ENCODE peak calls at places on chromosomes 5 and 9, in four cellular contexts. P is H1, B is HepG2, S is GM12878. A is an unnamed sample.
A peak's percentile ranks its signal among the peaks of the same experiment; 100 is the strongest.

GRCh38 chr9:115141612-115142011 is 23.7 kb upstream of the TNC start:
- DNase-seq in P (no peak), B (no peak), S (no peak), A (no peak)

GRCh38 chr5:126198509-126198908 is 224.7 kb upstream of the GRAMD2B start:
- DNase-seq in P (no peak), B (no peak), S (no peak), A (no peak)

GRCh38 chr5:154740483-154740882 is 14.7 kb upstream of the LARP1 start:
- DNase-seq in P (no peak), B (no peak), S (no peak), A (no peak)

GRCh38 chr9:69085523-69086283 is 50.2 kb downstream of the FXN start:
- DNase-seq in P (no peak), B (peak; percentile 53), S (no peak), A (no peak)

GRCh38 chr5:143707797-143708196 is 104.2 kb upstream of the HMHB1 start:
- DNase-seq in P (no peak), B (no peak), S (no peak), A (no peak)

GRCh38 chr9:101094686-101095085 is 66.2 kb downstream of the PLPPR1 start:
- DNase-seq in P (no peak), B (no peak), S (no peak), A (no peak)

GRCh38 chr9:101130089-101130488 is 101.6 kb downstream of the PLPPR1 start:
- DNase-seq in P (no peak), B (no peak), S (no peak), A (no peak)

GRCh38 chr5:113678924-113679575 is 165.6 kb downstream of the YTHDC2 start:
- DNase-seq in P (peak; percentile 56), B (peak; percentile 30), S (peak; percentile 8), A (no peak)

GRCh38 chr5:91266184-91266705 is 116.9 kb downstream of the ARRDC3 start:
- DNase-seq in P (no peak), B (no peak), S (no peak), A (no peak)

GRCh38 chr5:114393159-114393558 is 31.3 kb downstream of the KCNN2 start:
- DNase-seq in P (no peak), B (no peak), S (no peak), A (no peak)

GRCh38 chr9:34190996-34191892 is 12.4 kb downstream of the UBAP1 start:
- DNase-seq in P (no peak), B (peak; percentile 73), S (no peak), A (no peak)

GRCh38 chr5:168477060-168477459 is 9.2 kb upstream of the RARS1 start:
- DNase-seq in P (no peak), B (no peak), S (no peak), A (no peak)

GRCh38 chr9:134208310-134208841 is 44.0 kb upstream of the RNU6ATAC start:
- DNase-seq in P (no peak), B (no peak), S (no peak), A (no peak)

GRCh38 chr9:99030082-99030481 is 74.8 kb upstream of the TGFBR1 start:
- DNase-seq in P (no peak), B (no peak), S (no peak), A (no peak)

GRCh38 chr5:74919487-74919886 is 53.3 kb upstream of the FAM169A start:
- DNase-seq in P (no peak), B (peak; percentile 60), S (no peak), A (peak; percentile 11)

GRCh38 chr9:85433046-85433445 is 308.7 kb downstream of the AGTPBP1 start:
- DNase-seq in P (no peak), B (no peak), S (no peak), A (no peak)

GRCh38 chr5:152595327-152595890 is 190.3 kb upstream of the NMUR2 start:
- DNase-seq in P (no peak), B (no peak), S (no peak), A (no peak)

GRCh38 chr9:120336021-120336752 is 243.8 kb downstream of the CDK5RAP2 start:
- DNase-seq in P (peak; percentile 17), B (no peak), S (no peak), A (no peak)

GRCh38 chr5:53399921-53400697 is 80.3 kb upstream of the FST start:
- DNase-seq in P (no peak), B (no peak), S (no peak), A (no peak)

GRCh38 chr5:57334475-57334874 is 148.1 kb downstream of the ACTBL2 start:
- DNase-seq in P (no peak), B (no peak), S (no peak), A (no peak)

GRCh38 chr5:119290607-119291006 is 65.2 kb upstream of the TNFAIP8 start:
- DNase-seq in P (no peak), B (no peak), S (no peak), A (no peak)

GRCh38 chr5:35876922-35877321 is 20.2 kb downstream of the IL7R start:
- DNase-seq in P (no peak), B (no peak), S (no peak), A (no peak)

GRCh38 chr5:171776747-171777419 is 8.7 kb upstream of the SMIM23 start:
- DNase-seq in P (peak; percentile 41), B (no peak), S (no peak), A (no peak)

GRCh38 chr9:33165263-33166151 is 1.6 kb downstream of the B4GALT1 start:
- DNase-seq in P (no peak), B (peak; percentile 95), S (peak; percentile 78), A (no peak)

GRCh38 chr9:123360161-123361085 is 4.4 kb downstream of the CRB2 start:
- DNase-seq in P (peak; percentile 100), B (peak; percentile 90), S (no peak), A (peak; percentile 97)

GRCh38 chr5:173435543-173435942 is 107.3 kb upstream of the STC2 start:
- DNase-seq in P (peak; percentile 43), B (no peak), S (no peak), A (no peak)

GRCh38 chr9:18473551-18474279 is at the start of gene ADAMTSL1:
- DNase-seq in P (peak; percentile 69), B (no peak), S (no peak), A (peak; percentile 85)

GRCh38 chr5:133508845-133509741 is 103.2 kb downstream of the FSTL4 start:
- DNase-seq in P (peak; percentile 26), B (no peak), S (no peak), A (no peak)

GRCh38 chr9:69115621-69116020 is 58.5 kb upstream of the TJP2 start:
- DNase-seq in P (no peak), B (no peak), S (no peak), A (no peak)

GRCh38 chr9:134545213-134546211 is 96.1 kb upstream of the COL5A1 start:
- DNase-seq in P (no peak), B (no peak), S (no peak), A (no peak)

GRCh38 chr9:131799177-131799823 is 59.4 kb upstream of the RAPGEF1 start:
- DNase-seq in P (peak; percentile 89), B (peak; percentile 24), S (no peak), A (peak; percentile 66)

GRCh38 chr9:93079371-93079770 is 16.6 kb upstream of the CARD19 start:
- DNase-seq in P (no peak), B (no peak), S (no peak), A (no peak)

GRCh38 chr9:122389799-122390481 is 19.1 kb downstream of the PTGS1 start:
- DNase-seq in P (no peak), B (no peak), S (no peak), A (no peak)

GRCh38 chr9:36148652-36149051 is 12.1 kb downstream of the GLIPR2 start:
- DNase-seq in P (no peak), B (peak; percentile 63), S (peak; percentile 76), A (no peak)

GRCh38 chr5:83764101-83764500 is 43.4 kb upstream of the HAPLN1 start:
- DNase-seq in P (no peak), B (no peak), S (no peak), A (no peak)

GRCh38 chr9:128271512-128271911 is 4.3 kb downstream of the GOLGA2 start:
- DNase-seq in P (no peak), B (no peak), S (no peak), A (no peak)

GRCh38 chr5:8188874-8189588 is 320.1 kb downstream of the MTRR start:
- DNase-seq in P (no peak), B (no peak), S (no peak), A (no peak)

DNA sequence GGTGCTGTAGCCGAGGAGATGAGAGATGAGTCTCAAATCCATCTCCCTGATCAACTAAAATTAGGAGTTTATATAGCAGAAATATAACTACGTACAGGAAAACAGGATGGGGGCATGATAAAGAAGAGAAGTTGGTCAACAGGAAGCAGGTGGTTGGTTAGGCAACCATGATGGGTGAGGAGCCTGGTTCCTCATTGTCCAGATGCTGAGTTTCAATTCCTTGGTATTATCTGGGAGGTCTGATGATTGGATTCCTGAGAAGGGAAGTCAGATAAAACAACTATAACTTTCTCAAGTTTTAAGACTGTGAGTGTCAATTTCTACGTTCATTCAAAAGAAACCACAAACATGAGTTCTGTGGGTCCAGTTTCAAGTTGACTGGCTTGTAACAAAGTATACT is 323.9 kb downstream of the MTRR start:
- DNase-seq in P (no peak), B (no peak), S (no peak), A (no peak)
- TF ChIP-seq ZNF274 in P (no peak), B (no peak), S (no peak), A (no peak)

GRCh38 chr5:23260621-23261020 is 246.8 kb upstream of the PRDM9 start:
- DNase-seq in P (no peak), B (no peak), S (no peak), A (no peak)
- H3K9ac ChIP-seq in P (no peak overlapping the region), B (no peak overlapping the region), S (no peak overlapping the region), A (no peak overlapping the region)

DNA sequence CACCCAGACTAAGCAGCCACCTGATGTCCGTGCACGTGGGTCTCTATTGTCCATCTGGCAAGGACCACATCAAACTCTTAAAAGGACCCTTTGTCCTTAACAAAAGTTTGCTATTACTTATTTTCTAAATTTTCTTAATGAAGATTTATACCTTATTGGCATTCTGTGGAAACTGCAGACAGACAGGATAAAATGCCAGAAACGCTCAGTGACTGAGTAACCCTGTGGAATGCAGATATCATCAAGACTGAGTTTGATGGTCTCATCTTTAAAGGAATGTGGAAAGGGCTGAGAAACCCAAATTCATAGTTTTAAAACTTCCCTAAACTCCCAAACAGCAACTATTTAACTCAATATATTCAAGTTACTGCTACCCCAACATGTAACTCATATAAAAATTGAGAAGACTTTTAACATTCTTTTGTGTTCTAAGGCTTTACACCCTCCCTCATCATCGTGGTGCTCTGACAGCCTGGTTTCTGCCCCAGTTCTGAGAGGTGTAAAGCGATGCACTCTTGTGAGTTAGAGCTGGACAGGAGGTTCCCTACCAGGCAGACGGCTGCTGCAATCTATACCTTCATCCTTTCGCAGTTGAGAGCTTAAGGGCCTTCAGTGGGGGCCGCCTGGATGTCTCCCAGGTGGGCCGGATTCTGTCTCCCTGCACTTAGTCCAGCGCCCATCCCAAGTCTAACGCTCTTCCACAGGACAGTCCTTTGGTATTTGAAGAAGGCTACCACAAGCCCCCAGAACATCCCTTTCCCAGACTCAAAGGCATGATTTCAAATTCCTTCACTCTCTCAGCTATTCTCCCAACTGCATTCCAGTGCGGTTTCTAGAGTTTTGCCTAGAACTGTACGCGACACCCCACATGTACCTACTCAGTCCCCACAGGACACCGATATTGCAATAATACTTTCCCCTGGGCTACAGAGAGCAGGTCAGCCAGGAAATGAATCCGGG is 68.9 kb downstream of the DAP start:
- DNase-seq in P (no peak), B (no peak), S (no peak), A (no peak)
- TF ChIP-seq SUZ12 in P (no peak), B (no peak), S (no peak), A (no peak)

GRCh38 chr5:33319841-33320240 is 120.9 kb upstream of the TARS1 start:
- DNase-seq in P (no peak), B (no peak), S (no peak), A (no peak)

GRCh38 chr5:33322632-33323031 is 118.1 kb upstream of the TARS1 start:
- DNase-seq in P (no peak), B (no peak), S (no peak), A (no peak)

GRCh38 chr5:33319151-33319550 is 121.6 kb upstream of the TARS1 start:
- DNase-seq in P (no peak), B (no peak), S (no peak), A (no peak)

GRCh38 chr5:33317271-33317670 is 123.5 kb upstream of the TARS1 start:
- DNase-seq in P (no peak), B (no peak), S (no peak), A (no peak)

GRCh38 chr5:33321026-33321425 is 119.7 kb upstream of the TARS1 start:
- DNase-seq in P (no peak), B (no peak), S (no peak), A (no peak)
- TF ChIP-seq ZNF274 in P (no peak), B (no peak), S (no peak), A (no peak)